ENCODE peak calls at places on chromosomes 4 and X, in seven cellular contexts. H is stimulated activated CD4-positive, alpha-beta T cell treated with anti-CD3 and anti-CD28 coated beads, Interleukin-15, amount 100 ng/mL, for 1 hour; I is heart left ventricle; X is COR-L47; P is Kasumi-1; J is right atrium auricular region; B is hepatic stellate cell. Y is an unnamed sample.
A peak's percentile ranks its signal among the peaks of the same experiment; 100 is the strongest.

GRCh38 chr4:168486961-168487820 is 6.9 kb upstream of the DDX60L start:
- DNase-seq in H (no peak), I (no peak), X (no peak), P (no peak), J (no peak), B (peak; percentile 54), Y (no peak)

GRCh38 chrX:155086961-155087735 is 15.8 kb downstream of the BRCC3 start:
- DNase-seq in H (no peak), I (no peak), X (no peak), P (no peak), J (no peak), B (no peak), Y (no peak)

GRCh38 chrX:40550069-40550468 is 30.7 kb upstream of the ATP6AP2 start:
- DNase-seq in H (no peak), I (no peak), X (peak; percentile 60), P (no peak), J (no peak), B (no peak), Y (no peak)

GRCh38 chr4:118920247-118920646 is 31.6 kb downstream of the SYNPO2 start:
- DNase-seq in H (no peak), I (peak; percentile 41), X (no peak), P (no peak), J (no peak), B (no peak), Y (no peak)

GRCh38 chr4:122776916-122777315 is 44.4 kb downstream of the BBS12 start:
- DNase-seq in H (no peak), I (no peak), X (peak; percentile 66), P (no peak), J (no peak), B (no peak), Y (no peak)

GRCh38 chr4:98720871-98721480 is 62.6 kb upstream of the TSPAN5 start:
- DNase-seq in H (no peak), I (no peak), X (no peak), P (peak; percentile 46), J (no peak), B (peak; percentile 11), Y (no peak)

GRCh38 chrX:48498374-48498809 is 10.4 kb upstream of the PORCN start:
- DNase-seq in H (no peak), I (no peak), X (no peak), P (no peak), J (no peak), B (peak; percentile 65), Y (no peak)

GRCh38 chrX:109875831-109876230 is 127.1 kb upstream of the TMEM164 start:
- DNase-seq in H (no peak), I (no peak), X (no peak), P (no peak), J (no peak), B (no peak), Y (no peak)

GRCh38 chrX:154712781-154713391 is 38.0 kb downstream of the GAB3 start:
- DNase-seq in H (no peak), I (no peak), X (no peak), P (no peak), J (no peak), B (peak; percentile 34), Y (no peak)

GRCh38 chr4:138707746-138708145 is 307.8 kb upstream of the NOCT start:
- DNase-seq in H (no peak), I (no peak), X (no peak), P (no peak), J (no peak), B (no peak), Y (no peak)

GRCh38 chrX:68462197-68462596 is 28.9 kb upstream of the OPHN1 start:
- DNase-seq in H (no peak), I (no peak), X (no peak), P (no peak), J (no peak), B (no peak), Y (no peak)

GRCh38 chrX:74931214-74931613 is 6.0 kb upstream of the NEXMIF start:
- DNase-seq in H (no peak), I (no peak), X (no peak), P (no peak), J (no peak), B (no peak), Y (no peak)

GRCh38 chr4:6441758-6442157 is 30.7 kb downstream of the PPP2R2C start:
- DNase-seq in H (no peak), I (no peak), X (no peak), P (no peak), J (no peak), B (no peak), Y (no peak)

GRCh38 chrX:40278340-40279090 is 180.8 kb upstream of the BCOR start:
- DNase-seq in H (no peak), I (no peak), X (no peak), P (no peak), J (no peak), B (no peak), Y (no peak)

GRCh38 chrX:150504399-150505186 is 63.8 kb upstream of the MTM1 start:
- DNase-seq in H (no peak), I (no peak), X (no peak), P (no peak), J (no peak), B (peak; percentile 29), Y (no peak)

GRCh38 chr4:3318561-3319021 is 25.8 kb downstream of the RGS12 start:
- DNase-seq in H (no peak), I (no peak), X (no peak), P (no peak), J (peak; percentile 42), B (no peak), Y (no peak)

GRCh38 chr4:17232575-17233253 is 279.2 kb downstream of the QDPR start:
- DNase-seq in H (no peak), I (peak; percentile 66), X (peak; percentile 6), P (no peak), J (peak; percentile 77), B (peak; percentile 42), Y (no peak)

GRCh38 chrX:8987672-8988250 is 46.2 kb downstream of the FAM9B start:
- DNase-seq in H (no peak), I (no peak), X (no peak), P (no peak), J (no peak), B (no peak), Y (no peak)

GRCh38 chr4:89915937-89916336 is 21.3 kb downstream of the MMRN1 start:
- DNase-seq in H (no peak), I (no peak), X (no peak), P (no peak), J (no peak), B (no peak), Y (no peak)

GRCh38 chrX:64894454-64895038 is 81.7 kb downstream of the ZC4H2 start:
- DNase-seq in H (no peak), I (no peak), X (no peak), P (peak; percentile 26), J (no peak), B (peak; percentile 6), Y (no peak)

GRCh38 chrX:153924149-153924861 is 1.8 kb downstream of the ARHGAP4 start:
- DNase-seq in H (no peak), I (no peak), X (peak; percentile 30), P (peak; percentile 27), J (no peak), B (peak; percentile 69), Y (no peak)

GRCh38 chrX:20026278-20026677 is 35.4 kb upstream of the BCLAF3 start:
- DNase-seq in H (no peak), I (no peak), X (no peak), P (no peak), J (no peak), B (no peak), Y (no peak)